ENCODE peak calls at places on chromosomes 13 and 19, in four cellular contexts. Z, N, C and W are unnamed samples.

GRCh38 chr13:113652404-113653263 is 5.4 kb downstream of the ATP4B start:
- DNase-seq in Z (no peak), C (no peak), N (no peak), W (peak; percentile 6)

GRCh38 chr19:3868770-3869456 is at the start of gene ZFR2:
- DNase-seq in Z (no peak), N (peak; percentile 53), C (no peak), W (peak; percentile 83)

GRCh38 chr13:85828094-85828684 is 29.0 kb upstream of the SLITRK6 start:
- DNase-seq in Z (peak; percentile 6), C (no peak), N (peak; percentile 2), W (no peak)

GRCh38 chr19:3464797-3465235 is 15.5 kb downstream of the SMIM24 start:
- DNase-seq in N (no peak), Z (no peak), C (no peak), W (no peak)

GRCh38 chr19:32570081-32570785 is 10.8 kb upstream of the PDCD5 start:
- DNase-seq in C (no peak), N (peak; percentile 46), Z (peak; percentile 62), W (peak; percentile 65)

GRCh38 chr19:4338441-4339350 is at the start of gene STAP2:
- DNase-seq in Z (peak; percentile 44), N (no peak), C (no peak), W (peak; percentile 52)

GRCh38 chr13:41751277-41751676 is 209.6 kb downstream of the VWA8 start:
- DNase-seq in C (no peak), N (peak; percentile 42), Z (no peak), W (no peak)

GRCh38 chr13:51619614-51620013 is 35.4 kb downstream of the WDFY2 start:
- DNase-seq in Z (no peak), C (no peak), N (no peak), W (no peak)

GRCh38 chr13:49063526-49063925 is 87.8 kb downstream of the FNDC3A start:
- DNase-seq in Z (no peak), N (no peak), C (no peak), W (no peak)

GRCh38 chr19:15506074-15506565 is 2.2 kb upstream of the CYP4F22 start:
- DNase-seq in N (no peak), Z (no peak), C (no peak), W (no peak)

GRCh38 chr19:1026189-1027019 is at the start of gene CNN2:
- DNase-seq in Z (peak; percentile 64), N (peak; percentile 88), C (no peak), W (peak; percentile 84)

DNA sequence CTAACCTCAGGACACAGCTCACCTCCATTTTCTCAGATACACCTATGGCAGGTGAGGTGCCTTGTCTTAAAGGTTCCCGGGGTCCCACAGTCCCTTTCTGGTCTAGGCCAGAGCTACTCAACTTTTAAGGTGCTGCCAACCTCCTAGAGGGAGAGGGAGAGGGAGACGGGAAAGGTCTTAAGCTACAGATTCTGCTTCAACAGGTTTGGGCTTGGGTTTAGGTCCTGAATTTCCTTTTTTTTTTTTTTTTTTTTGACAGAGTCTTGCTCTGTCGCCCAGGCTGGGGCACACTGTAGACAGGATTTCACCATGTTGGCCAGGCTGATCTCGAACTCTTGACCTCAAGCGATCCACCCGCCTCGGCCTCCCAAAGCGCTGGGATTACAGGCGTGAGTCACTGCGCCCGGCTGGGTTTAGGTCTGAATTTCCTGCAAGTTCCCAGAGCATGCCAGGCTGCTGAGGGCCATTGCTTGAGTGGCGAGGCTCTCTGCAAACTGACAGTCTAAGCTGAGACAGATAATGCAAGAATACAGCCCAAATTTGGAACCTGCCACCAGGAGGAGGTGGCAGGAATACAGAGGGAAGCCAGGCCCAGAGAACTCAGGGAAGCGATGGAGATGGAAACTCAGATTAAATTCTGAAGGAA is 7.8 kb upstream of the SYCN start:
- DNase-seq in Z (no peak), C (no peak), N (no peak), W (no peak)
- TF ChIP-seq NR2C2 in Z (no peak), C (no peak), N (no peak), W (no peak)

DNA sequence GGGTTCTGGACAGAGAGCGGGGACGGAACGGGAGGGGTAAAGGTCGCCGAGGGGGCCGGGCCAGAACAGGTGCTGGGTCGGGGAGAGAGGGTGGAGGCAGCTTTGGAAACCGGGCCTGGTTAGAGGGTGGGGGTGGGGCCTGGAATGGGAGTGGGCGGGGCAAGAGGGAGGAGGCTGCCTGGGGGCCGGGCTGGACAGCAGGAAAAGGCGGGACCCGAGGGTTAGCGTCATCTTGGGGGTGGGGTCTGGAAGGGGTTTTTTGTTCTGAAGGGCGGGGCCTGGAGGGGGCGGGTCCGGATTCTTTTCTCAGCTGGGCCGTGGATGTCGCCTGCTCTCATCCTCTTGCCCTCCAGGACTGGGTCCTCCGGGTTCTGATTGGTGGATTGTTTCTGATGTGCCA is 4.3 kb upstream of the ZNF813 start:
- DNase-seq in Z (no peak), N (peak; percentile 46), C (no peak), W (peak; percentile 95)
- TF ChIP-seq ESRRA in Z (no peak), N (no peak), C (no peak), W (no peak)

DNA sequence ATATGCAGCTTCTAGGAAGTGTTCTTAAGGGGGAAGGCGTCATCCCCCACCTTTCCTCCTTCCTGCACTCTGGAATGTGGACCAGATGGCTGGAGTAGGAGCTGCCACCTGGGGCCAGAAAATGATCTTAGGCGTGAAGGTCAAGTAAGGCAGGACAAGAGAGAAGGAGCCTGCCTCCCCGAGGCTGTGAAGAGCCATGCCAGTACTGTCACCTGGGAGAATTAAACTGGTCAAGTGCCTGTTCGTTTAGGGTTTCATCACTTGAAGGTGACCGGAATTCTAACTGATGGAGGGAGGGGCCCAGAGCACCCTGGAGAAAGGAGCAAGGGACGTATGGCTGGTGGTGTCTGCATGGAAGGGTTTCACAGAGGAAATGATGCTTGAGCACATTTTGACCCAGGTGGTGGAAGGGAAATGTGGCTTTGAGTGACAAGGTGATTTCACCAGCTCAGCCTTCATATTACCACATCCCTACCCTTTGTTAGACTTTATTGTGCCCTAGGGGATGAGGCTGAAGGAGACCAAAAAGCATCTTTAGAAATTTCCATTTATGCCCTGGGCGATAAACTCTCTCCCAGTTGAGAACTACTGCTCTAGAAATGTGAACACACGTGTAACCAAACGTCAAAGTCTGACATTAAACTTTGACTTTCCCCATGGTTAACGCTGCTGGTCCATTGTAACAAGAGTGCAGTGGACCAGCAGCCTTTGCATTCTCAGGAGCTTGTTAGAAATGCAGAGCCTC is 37.5 kb downstream of the PPP2R1A start:
- DNase-seq in C (no peak), N (no peak), Z (no peak), W (no peak)
- TF ChIP-seq NR2C2 in C (no peak), N (no peak), Z (no peak), W (no peak)

GRCh38 chr19:40530091-40530901 is 46.4 kb upstream of the SHKBP1 start:
- DNase-seq in N (peak; percentile 91), Z (no peak), C (no peak), W (peak; percentile 81)
- TF ChIP-seq ESRRA in N (no peak), Z (no peak), C (no peak), W (no peak)

GRCh38 chr13:108322206-108322824 is 52.8 kb downstream of the TNFSF13B start:
- DNase-seq in N (peak; percentile 10), Z (peak; percentile 23), C (peak; percentile 9), W (no peak)
- TF ChIP-seq NR2C2 in N (no peak), Z (no peak), C (no peak), W (no peak)

GRCh38 chr13:67390462-67391093 is 160.4 kb upstream of the PCDH9 start:
- DNase-seq in Z (no peak), N (no peak), C (no peak), W (no peak)
- TF ChIP-seq ESRRA in Z (no peak), N (no peak), C (no peak), W (no peak)

DNA sequence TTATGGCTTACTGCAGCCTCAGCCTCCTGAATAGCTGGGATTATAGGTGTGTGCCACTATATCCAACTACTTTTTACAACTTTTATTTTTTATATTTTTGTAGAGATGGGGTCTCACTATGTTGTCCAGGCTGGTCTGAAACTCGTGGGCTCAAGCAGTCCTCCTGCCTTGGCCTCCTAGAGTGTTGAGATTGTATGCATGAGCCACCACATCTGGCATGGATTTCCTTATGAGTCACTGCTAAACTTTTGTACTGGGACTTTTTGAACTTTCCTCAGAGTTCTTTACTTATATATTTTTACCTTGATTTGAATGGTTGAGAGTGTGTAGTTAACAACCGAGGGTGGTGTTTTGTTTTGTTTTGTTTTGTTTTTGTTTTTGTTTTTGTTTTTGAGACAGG is 33.4 kb downstream of the DNAJC3 start:
- DNase-seq in Z (no peak), N (no peak), C (no peak), W (no peak)
- TF ChIP-seq NR2C2 in Z (no peak), N (no peak), C (no peak), W (no peak)